ENCODE peak calls at places on chromosomes 1 and 21, in four cellular contexts. D is colonic mucosa, R is NB4, P is fibroblast of the aortic adventitia. I is an unnamed sample.

GRCh38 chr1:2231667-2232254 is 3.6 kb downstream of the SKI start:
- DNase-seq in P (peak; percentile 87), D (peak; percentile 85), R (peak; percentile 60), I (peak; percentile 91)

GRCh38 chr1:35243681-35244080 is 24.8 kb upstream of the ZMYM4 start:
- DNase-seq in D (peak; percentile 31), R (peak; percentile 19), P (no peak), I (no peak)

GRCh38 chr1:173663159-173663558 is 6.5 kb downstream of the ANKRD45 start:
- DNase-seq in D (no peak), P (no peak), R (peak; percentile 59), I (no peak)

GRCh38 chr1:225995919-225996864 is 3.0 kb downstream of the SDE2 start:
- DNase-seq in P (no peak), D (no peak), R (no peak), I (no peak)

GRCh38 chr1:203028784-203029553 is 2.7 kb downstream of the PPFIA4 start:
- DNase-seq in R (no peak), D (peak; percentile 12), P (no peak), I (no peak)

GRCh38 chr21:35658242-35658641 is 402.1 kb downstream of the SETD4 start:
- DNase-seq in R (peak; percentile 77), P (peak; percentile 73), D (no peak), I (peak; percentile 96)

GRCh38 chr1:172746091-172746949 is 87.4 kb downstream of the FASLG start:
- DNase-seq in D (peak; percentile 36), R (peak; percentile 89), P (peak; percentile 96), I (peak; percentile 99)

GRCh38 chr1:121483961-121484424 is 299.2 kb downstream of the SRGAP2C start:
- DNase-seq in D (no peak), P (peak; percentile 97), R (peak; percentile 34), I (peak; percentile 41)

GRCh38 chr1:45640293-45640692 is 16.4 kb upstream of the CCDC17 start:
- DNase-seq in R (no peak), D (no peak), P (no peak), I (no peak)

GRCh38 chr1:185821612-185822385 is 87.6 kb downstream of the HMCN1 start:
- DNase-seq in P (no peak), R (peak; percentile 3), D (no peak), I (no peak)

DNA sequence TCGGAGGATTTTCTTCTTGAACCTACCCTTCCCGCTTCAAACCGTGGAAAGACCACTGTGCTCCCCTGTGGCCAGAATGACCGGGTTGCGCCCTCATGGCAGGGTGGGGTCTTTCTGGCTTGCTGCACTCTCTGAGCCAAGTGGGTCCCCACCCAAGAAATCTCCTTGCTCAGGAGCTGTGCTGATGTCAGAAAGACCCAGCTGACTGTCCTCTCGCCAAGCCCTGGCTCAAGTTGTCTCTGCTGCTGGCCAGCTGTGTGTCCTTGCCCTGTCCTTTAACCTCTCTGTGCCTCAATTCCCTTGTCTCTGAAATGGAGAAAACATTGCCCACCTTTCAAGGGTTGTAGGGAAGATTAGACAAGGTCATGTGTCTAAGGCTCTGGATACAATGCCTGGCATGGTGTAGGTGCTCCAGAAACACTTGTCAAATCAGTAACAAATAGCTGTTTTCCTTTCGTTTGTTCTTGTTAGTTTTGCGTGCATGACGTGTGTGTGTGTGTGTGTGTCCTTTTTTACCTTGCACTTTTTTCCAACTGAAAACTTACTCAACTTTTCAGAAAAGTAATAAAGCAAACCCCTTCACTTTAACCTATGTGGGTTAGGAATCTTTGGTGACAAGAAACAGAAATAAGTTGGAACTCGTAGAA is 41.1 kb upstream of the RPL11 start:
- DNase-seq in P (peak; percentile 33), D (no peak), R (no peak), I (no peak)
- H3K4me3 ChIP-seq in P (no peak overlapping the region), D (no peak overlapping the region), R (no peak overlapping the region), I (no peak overlapping the region)

DNA sequence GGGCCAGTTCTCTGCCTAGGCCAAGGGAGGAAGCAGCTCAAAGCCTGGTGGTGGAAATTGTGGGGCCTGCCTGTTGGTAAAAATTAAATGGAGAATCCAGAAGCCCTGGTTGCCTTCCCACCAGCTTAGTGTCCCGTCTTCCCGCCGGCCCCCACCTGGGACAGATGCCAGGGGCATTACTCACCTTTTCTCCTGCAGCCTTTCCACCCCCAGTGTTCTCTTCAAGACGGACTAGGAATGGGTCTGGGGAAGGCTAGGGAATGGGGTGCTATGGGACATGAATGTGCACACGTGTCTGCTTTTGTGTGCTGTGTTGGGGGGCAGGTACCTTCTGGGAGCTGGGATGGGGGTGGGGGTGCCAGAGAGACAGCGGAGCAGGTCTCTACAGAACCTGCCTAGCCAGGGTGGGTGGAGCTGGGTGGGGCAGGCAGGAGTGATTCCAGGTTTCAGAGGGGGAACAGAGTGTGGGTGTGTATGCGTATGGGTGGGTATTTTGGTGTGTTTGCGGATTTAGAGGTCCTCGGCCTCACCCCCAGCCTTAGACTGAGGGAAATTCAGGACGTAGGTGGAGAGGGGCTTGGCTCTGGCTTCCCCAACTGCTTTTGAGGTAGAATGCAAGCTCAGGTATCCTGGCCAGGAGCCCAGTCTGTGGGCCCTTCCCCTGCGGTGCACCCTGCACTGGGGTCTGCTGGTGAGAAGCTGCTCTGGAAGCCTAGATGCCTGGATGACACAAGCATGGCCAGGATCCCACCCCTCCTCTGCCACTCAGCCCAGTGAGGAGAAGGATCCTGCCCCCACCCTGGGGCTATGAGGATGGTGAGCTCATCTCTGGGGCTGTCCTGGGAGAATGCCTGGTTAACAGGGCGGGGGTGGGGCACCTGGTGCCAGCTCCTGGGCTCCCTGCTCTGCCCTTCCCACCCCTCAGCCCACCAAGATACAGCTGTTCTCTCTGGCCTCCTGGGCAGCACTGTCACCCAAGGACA is 7.7 kb downstream of the VANGL2 start:
- DNase-seq in P (no peak), R (no peak), D (peak; percentile 69), I (peak; percentile 27)
- H3K4me3 ChIP-seq in P (no peak overlapping the region), R (no peak overlapping the region), D (no peak overlapping the region), I (no peak overlapping the region)

DNA sequence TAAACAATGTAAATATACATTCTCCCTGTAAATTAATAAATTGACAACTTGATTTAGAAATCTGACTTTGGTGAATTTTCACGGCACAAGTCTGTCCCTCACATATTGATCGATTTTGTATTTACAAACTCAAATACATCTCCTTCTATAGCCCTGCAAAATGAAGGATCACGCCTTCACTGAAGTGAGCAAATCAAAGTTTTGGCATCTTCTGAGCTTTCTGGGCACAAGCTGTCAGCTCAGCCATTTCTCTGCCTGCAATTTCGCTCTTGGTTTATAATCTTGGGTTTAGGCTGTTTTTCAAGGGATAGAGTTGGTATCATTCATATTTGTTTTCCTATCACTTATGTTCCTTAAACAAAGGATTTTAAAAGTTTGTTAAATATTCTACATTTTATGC is 25.8 kb downstream of the ANP32E start:
- DNase-seq in P (no peak), R (no peak), D (no peak), I (no peak)
- H3K4me3 ChIP-seq in P (no peak overlapping the region), R (no peak overlapping the region), D (no peak overlapping the region), I (no peak overlapping the region)

GRCh38 chr21:38506606-38507331 is 8.5 kb upstream of the ERG start:
- DNase-seq in R (peak; percentile 64), P (no peak), D (peak; percentile 74), I (no peak)
- H3K4me3 ChIP-seq in R (no peak overlapping the region), P (no peak overlapping the region), D (no peak overlapping the region), I (no peak overlapping the region)